ENCODE peak calls at places on chromosomes 5 and 9, in ten cellular contexts. K, R, H, C, G, U, X, T, E and I are unnamed samples.

GRCh38 chr5:167158588-167158987 is 1132.9 kb upstream of the WWC1 start:
- DNase-seq in C (no peak), K (no peak), R (no peak), G (no peak), U (no peak), E (no peak), T (no peak), H (no peak), X (no peak), I (no peak)

GRCh38 chr9:128056887-128057723 is 10.0 kb downstream of the NAIF1 start:
- DNase-seq in T (no peak), K (no peak), G (no peak), X (no peak), U (no peak), C (peak), R (no peak), E (peak), H (peak), I (no peak)

GRCh38 chr9:132730054-132731033 is 60.1 kb downstream of the GTF3C4 start:
- DNase-seq in E (no peak), C (no peak), X (no peak), K (no peak), R (no peak), H (no peak), U (no peak), G (no peak), T (no peak), I (no peak)

GRCh38 chr9:136799854-136800657 is 3.9 kb downstream of the CCDC183 start:
- DNase-seq in G (no peak), K (peak), R (peak), E (peak), H (peak), X (peak), U (peak), T (peak), C (peak), I (peak)

GRCh38 chr9:33623658-33624586 is 99.9 kb downstream of the ANKRD18B start:
- DNase-seq in R (peak), X (peak), U (peak), G (peak), E (peak), T (peak), C (peak), H (peak), K (peak), I (peak)

GRCh38 chr9:74784506-74784905 is 103.2 kb downstream of the TRPM6 start:
- DNase-seq in H (no peak), E (no peak), X (no peak), U (no peak), G (peak), R (no peak), C (no peak), T (no peak), K (no peak), I (no peak)

GRCh38 chr9:137058651-137059234 is 4.9 kb upstream of the ENTPD2 start:
- DNase-seq in E (no peak), X (no peak), G (no peak), C (no peak), T (no peak), R (no peak), H (peak), U (no peak), K (no peak), I (no peak)

GRCh38 chr5:170219615-170220014 is 13.2 kb upstream of the C5orf58 start:
- DNase-seq in C (no peak), K (no peak), E (no peak), H (no peak), R (no peak), X (no peak), U (no peak), G (peak), T (no peak), I (no peak)

GRCh38 chr9:98774746-98775145 is 21.6 kb downstream of the ANKS6 start:
- DNase-seq in X (peak), H (no peak), K (no peak), T (no peak), E (no peak), G (no peak), C (no peak), R (no peak), U (no peak), I (no peak)

GRCh38 chr5:80041536-80041935 is 6.4 kb downstream of the THBS4 start:
- DNase-seq in R (no peak), G (no peak), E (no peak), X (no peak), T (no peak), K (no peak), H (no peak), C (no peak), U (no peak), I (no peak)

GRCh38 chr5:33148076-33148501 is 292.7 kb upstream of the TARS1 start:
- DNase-seq in K (no peak), E (peak), G (peak), U (peak), R (no peak), X (no peak), C (no peak), H (no peak), T (no peak), I (no peak)

GRCh38 chr5:124402144-124402581 is 344.3 kb downstream of the ZNF608 start:
- DNase-seq in R (no peak), T (peak), K (no peak), U (no peak), C (no peak), X (no peak), G (peak), E (no peak), H (no peak), I (no peak)

GRCh38 chr9:126347911-126348760 is 21.5 kb downstream of the MVB12B start:
- DNase-seq in X (no peak), K (no peak), H (no peak), G (no peak), E (no peak), U (no peak), T (peak), C (no peak), R (no peak), I (no peak)

GRCh38 chr5:131774652-131775367 is 22.0 kb downstream of the FNIP1 start:
- DNase-seq in G (no peak), U (no peak), R (no peak), K (no peak), E (no peak), X (no peak), T (no peak), C (no peak), H (no peak), I (no peak)

GRCh38 chr5:51386916-51387853 is 3.9 kb downstream of the ISL1 start:
- DNase-seq in K (peak), E (no peak), T (no peak), U (no peak), H (no peak), R (no peak), G (no peak), C (no peak), X (no peak), I (no peak)

GRCh38 chr5:142280066-142281011 is 44.5 kb downstream of the SPRY4 start:
- DNase-seq in G (no peak), U (peak), R (no peak), K (no peak), X (no peak), C (no peak), T (no peak), E (peak), H (no peak), I (no peak)

GRCh38 chr9:129012893-129013448 is 15.2 kb downstream of the SH3GLB2 start:
- DNase-seq in X (no peak), G (no peak), R (no peak), K (no peak), C (no peak), E (no peak), H (no peak), U (no peak), T (no peak), I (no peak)

GRCh38 chr9:16258708-16259107 is 611.8 kb downstream of the BNC2 start:
- DNase-seq in R (no peak), T (no peak), X (no peak), C (no peak), G (no peak), E (no peak), U (no peak), H (no peak), K (no peak), I (no peak)

GRCh38 chr9:104986096-104986495 is 58.1 kb upstream of the ABCA1 start:
- DNase-seq in E (no peak), G (no peak), C (no peak), K (no peak), H (no peak), R (no peak), X (no peak), U (no peak), T (no peak), I (no peak)

GRCh38 chr5:43041131-43041668 is 1.1 kb upstream of the ANXA2R start:
- DNase-seq in E (no peak), K (no peak), T (peak), U (peak), R (no peak), X (peak), H (no peak), C (no peak), G (no peak), I (no peak)

GRCh38 chr5:44046581-44047327 is 342.5 kb downstream of the FGF10 start:
- DNase-seq in H (no peak), E (no peak), C (no peak), G (no peak), X (no peak), K (no peak), R (no peak), U (no peak), T (no peak), I (no peak)

GRCh38 chr9:120513825-120514598 is 66.0 kb downstream of the CDK5RAP2 start:
- DNase-seq in T (no peak), U (no peak), X (no peak), H (no peak), R (no peak), K (no peak), C (no peak), G (no peak), E (no peak), I (no peak)

GRCh38 chr5:55816342-55816741 is 34.8 kb upstream of the IL31RA start:
- DNase-seq in G (peak), K (no peak), C (no peak), T (no peak), E (no peak), R (no peak), U (no peak), H (no peak), X (no peak), I (no peak)

GRCh38 chr9:113160571-113160970 is 9.8 kb downstream of the SLC31A2 start:
- DNase-seq in C (no peak), K (no peak), T (no peak), R (no peak), G (no peak), U (no peak), H (no peak), X (no peak), E (no peak), I (no peak)

GRCh38 chr5:32687167-32687831 is 23.8 kb upstream of the NPR3 start:
- DNase-seq in U (no peak), K (no peak), G (no peak), C (no peak), H (no peak), E (no peak), X (no peak), R (no peak), T (no peak), I (no peak)

GRCh38 chr5:18003312-18003711 is 369.1 kb downstream of the TAF11L14 start:
- DNase-seq in G (no peak), X (no peak), E (no peak), R (no peak), K (no peak), U (no peak), T (no peak), C (no peak), H (no peak), I (no peak)

GRCh38 chr5:135476615-135477493 is 24.7 kb upstream of the TIFAB start:
- DNase-seq in X (no peak), C (no peak), H (no peak), K (peak), U (no peak), T (no peak), R (no peak), E (no peak), G (no peak), I (no peak)

GRCh38 chr5:126515337-126515736 is 79.7 kb downstream of the ALDH7A1 start:
- DNase-seq in E (no peak), C (no peak), X (no peak), R (no peak), U (no peak), T (no peak), G (no peak), K (no peak), H (no peak), I (no peak)

GRCh38 chr5:83540105-83540504 is 68.6 kb downstream of the VCAN start:
- DNase-seq in K (no peak), E (no peak), C (no peak), T (no peak), R (no peak), X (no peak), U (no peak), H (no peak), G (no peak), I (no peak)

GRCh38 chr5:124865603-124866354 is 119.3 kb upstream of the ZNF608 start:
- DNase-seq in E (no peak), G (no peak), U (no peak), C (no peak), K (no peak), T (no peak), R (no peak), X (no peak), H (no peak), I (no peak)

GRCh38 chr9:134678206-134678605 is 36.6 kb downstream of the COL5A1 start:
- DNase-seq in G (no peak), E (no peak), T (peak), U (peak), C (no peak), R (no peak), H (no peak), K (no peak), X (no peak), I (no peak)

GRCh38 chr9:113219186-113219936 is 1.7 kb downstream of the FKBP15 start:
- DNase-seq in U (no peak), G (no peak), C (no peak), T (no peak), K (no peak), E (no peak), R (no peak), X (no peak), H (no peak), I (no peak)

GRCh38 chr5:77993141-77993540 is 217.0 kb upstream of the TBCA start:
- DNase-seq in H (no peak), C (no peak), T (no peak), G (no peak), R (no peak), X (no peak), U (no peak), K (no peak), E (no peak), I (no peak)

GRCh38 chr9:34988218-34989055 is 1.1 kb upstream of the DNAJB5 start:
- DNase-seq in H (peak), E (no peak), G (no peak), U (peak), R (peak), X (peak), K (peak), C (no peak), T (peak), I (peak)

GRCh38 chr9:87441251-87441650 is 56.4 kb upstream of the DAPK1 start:
- DNase-seq in T (no peak), X (no peak), C (no peak), E (no peak), G (peak), R (no peak), H (no peak), K (no peak), U (no peak), I (no peak)

GRCh38 chr5:138635268-138635667 is 60.1 kb upstream of the HSPA9 start:
- DNase-seq in K (no peak), R (no peak), C (no peak), X (no peak), T (no peak), E (no peak), G (no peak), H (no peak), U (no peak), I (no peak)

GRCh38 chr5:175444905-175445456 is 999 bp upstream of the DRD1 start:
- DNase-seq in X (no peak), H (no peak), K (no peak), U (no peak), T (no peak), C (no peak), G (no peak), E (no peak), R (no peak), I (no peak)